ENCODE peak calls at places on chromosomes 12 and 14, in six cellular contexts. C is vagina, K is sigmoid colon, Y is A549, V is IMR-90, Z is tibial nerve. A is an unnamed sample.

GRCh38 chr12:65511134-65511912 is 232.8 kb downstream of the MSRB3 start:
- DNase-seq in C (no peak), K (peak; percentile 72), Y (no peak), V (no peak), Z (no peak), A (no peak)

GRCh38 chr12:131672941-131673330 is 38.0 kb upstream of the SFSWAP start:
- DNase-seq in C (peak; percentile 58), K (no peak), Y (no peak), V (no peak), Z (no peak), A (peak; percentile 64)

GRCh38 chr14:92532490-92533163 is 19.0 kb downstream of the RIN3 start:
- DNase-seq in C (no peak), K (peak; percentile 68), Y (no peak), V (no peak), Z (no peak), A (peak; percentile 72)

GRCh38 chr14:35337557-35338255 is 45.5 kb downstream of the PSMA6 start:
- DNase-seq in C (no peak), K (no peak), Y (peak; percentile 42), V (no peak), Z (no peak), A (no peak)

GRCh38 chr14:71247106-71247505 is 339.8 kb downstream of the PCNX1 start:
- DNase-seq in C (no peak), K (no peak), Y (no peak), V (peak; percentile 51), Z (no peak), A (no peak)

GRCh38 chr12:14454098-14454907 is 88.8 kb downstream of the ATF7IP start:
- DNase-seq in C (no peak), K (no peak), Y (peak; percentile 68), V (peak; percentile 34), Z (no peak), A (no peak)

GRCh38 chr14:79568566-79568965 is 642.7 kb downstream of the DIO2 start:
- DNase-seq in C (no peak), K (no peak), Y (no peak), V (no peak), Z (no peak), A (no peak)

GRCh38 chr14:34715108-34715863 is 893 bp upstream of the CFL2 start:
- DNase-seq in C (no peak), K (no peak), Y (no peak), V (no peak), Z (no peak), A (no peak)

GRCh38 chr14:104437703-104438102 is 141.9 kb upstream of the C14orf180 start:
- DNase-seq in C (peak; percentile 44), K (no peak), Y (no peak), V (no peak), Z (no peak), A (peak; percentile 67)

GRCh38 chr12:62767946-62768345 is 167.0 kb downstream of the PPM1H start:
- DNase-seq in C (no peak), K (no peak), Y (no peak), V (no peak), Z (no peak), A (no peak)

GRCh38 chr12:18262514-18262913 is 1.2 kb downstream of the PIK3C2G start:
- DNase-seq in C (no peak), K (no peak), Y (no peak), V (peak; percentile 15), Z (no peak), A (no peak)

GRCh38 chr12:68306564-68306963 is 25.6 kb downstream of the MDM1 start:
- DNase-seq in C (no peak), K (no peak), Y (no peak), V (no peak), Z (no peak), A (no peak)

GRCh38 chr14:105876158-105876557 is 349.8 kb downstream of the TMEM121 start:
- DNase-seq in C (no peak), K (peak; percentile 34), Y (no peak), V (no peak), Z (peak; percentile 3), A (peak; percentile 62)

GRCh38 chr14:103629503-103630121 is 601 bp downstream of the KLC1 start:
- DNase-seq in C (no peak), K (peak; percentile 78), Y (no peak), V (no peak), Z (no peak), A (peak; percentile 93)

GRCh38 chr14:87483651-87484260 is 509.2 kb downstream of the GALC start:
- DNase-seq in C (no peak), K (no peak), Y (no peak), V (peak; percentile 63), Z (no peak), A (no peak)

GRCh38 chr14:97445367-97445766 is 648.2 kb downstream of the VRK1 start:
- DNase-seq in C (no peak), K (no peak), Y (no peak), V (no peak), Z (no peak), A (no peak)

GRCh38 chr14:53367631-53368030 is 214.5 kb upstream of the DDHD1 start:
- DNase-seq in C (no peak), K (no peak), Y (no peak), V (peak; percentile 27), Z (no peak), A (no peak)
- TF ChIP-seq POLR2A in C (no peak), K (no peak), Y (no peak), V (no peak), Z (no peak), A (no peak)

GRCh38 chr12:64273527-64274403 is 51.7 kb upstream of the KICS2 start:
- DNase-seq in C (no peak), K (no peak), Y (peak; percentile 51), V (no peak), Z (no peak), A (no peak)
- TF ChIP-seq CTCF in C (no peak), K (no peak), Y (no peak), V (peak; percentile 16), Z (peak; percentile 49), A (no peak)

GRCh38 chr14:61379639-61380184 is 58.3 kb downstream of the PRKCH start:
- DNase-seq in C (no peak), K (no peak), Y (no peak), V (no peak), Z (no peak), A (no peak)
- H3K4me3 ChIP-seq in C (no peak overlapping the region), K (no peak overlapping the region), Y (no peak overlapping the region), V (no peak overlapping the region), Z (no peak overlapping the region), A (no peak overlapping the region)

DNA sequence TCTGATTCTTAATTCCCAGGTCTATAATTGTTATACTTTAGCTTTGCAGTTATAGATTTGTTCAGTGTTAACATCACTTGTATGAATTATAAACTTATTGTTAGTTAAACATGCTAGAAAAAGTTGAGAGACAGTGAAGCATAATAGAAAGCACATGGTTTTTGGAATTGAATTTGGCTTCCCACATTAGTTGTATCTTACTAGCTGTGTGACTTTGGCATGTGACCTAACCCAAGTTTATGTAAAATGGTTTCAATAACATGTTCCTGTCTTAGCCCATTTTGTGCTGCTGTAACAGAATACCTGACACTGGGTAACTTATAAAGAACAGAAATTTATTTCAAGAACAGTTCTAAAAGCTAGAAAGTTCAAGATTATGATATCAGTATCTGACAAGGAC is 146.3 kb downstream of the PDE3A start:
- DNase-seq in C (no peak), K (no peak), Y (no peak), V (no peak), Z (no peak), A (no peak)
- TF ChIP-seq POLR2A in C (no peak), K (no peak), Y (no peak), V (no peak), Z (no peak), A (no peak)

A was measured in lower leg skin.